ENCODE peak calls at places on chromosomes 7 and 10, in eight cellular contexts. One of them, this sample, is unnamed.

GRCh38 chr10:1172256-1172975 is 116.2 kb downstream of the WDR37 start:
- DNase-seq in left lobe of liver: no peak
- DNase-seq in naive B cell: no peak
- DNase-seq in T-helper 2 cell: no peak
- DNase-seq in COLO829: no peak
- DNase-seq in activated B cell treated with CpG ODN at 0.5 μM for 24 hours: no peak
- DNase-seq in CD8-positive, alpha-beta T cell: no peak
- DNase-seq in cardiac fibroblast: no peak
- DNase-seq in this sample: peak

GRCh38 chr7:149783386-149784250 is 10.2 kb upstream of the ZNF467 start:
- DNase-seq in left lobe of liver: no peak
- DNase-seq in naive B cell: no peak
- DNase-seq in T-helper 2 cell: no peak
- DNase-seq in COLO829: no peak
- DNase-seq in activated B cell treated with CpG ODN at 0.5 μM for 24 hours: no peak
- DNase-seq in CD8-positive, alpha-beta T cell: no peak
- DNase-seq in cardiac fibroblast: no peak
- DNase-seq in this sample: no peak

GRCh38 chr10:21524131-21524525 is 1.4 kb downstream of the SKIDA1 start:
- DNase-seq in left lobe of liver: no peak
- DNase-seq in naive B cell: no peak
- DNase-seq in T-helper 2 cell: no peak
- DNase-seq in COLO829: no peak
- DNase-seq in activated B cell treated with CpG ODN at 0.5 μM for 24 hours: no peak
- DNase-seq in CD8-positive, alpha-beta T cell: no peak
- DNase-seq in cardiac fibroblast: no peak
- DNase-seq in this sample: no peak

GRCh38 chr7:45092100-45092930 is 3.5 kb upstream of the NACAD start:
- DNase-seq in left lobe of liver: no peak
- DNase-seq in naive B cell: no peak
- DNase-seq in T-helper 2 cell: no peak
- DNase-seq in COLO829: peak
- DNase-seq in activated B cell treated with CpG ODN at 0.5 μM for 24 hours: no peak
- DNase-seq in CD8-positive, alpha-beta T cell: no peak
- DNase-seq in cardiac fibroblast: no peak
- DNase-seq in this sample: peak

GRCh38 chr7:39978252-39978934 is 28.3 kb downstream of the CDK13 start:
- DNase-seq in left lobe of liver: no peak
- DNase-seq in naive B cell: peak
- DNase-seq in T-helper 2 cell: no peak
- DNase-seq in COLO829: no peak
- DNase-seq in activated B cell treated with CpG ODN at 0.5 μM for 24 hours: no peak
- DNase-seq in CD8-positive, alpha-beta T cell: no peak
- DNase-seq in cardiac fibroblast: no peak
- DNase-seq in this sample: no peak

GRCh38 chr10:28532223-28532508 is 752 bp upstream of the WAC start:
- DNase-seq in left lobe of liver: no peak
- DNase-seq in naive B cell: no peak
- DNase-seq in T-helper 2 cell: no peak
- DNase-seq in COLO829: no peak
- DNase-seq in activated B cell treated with CpG ODN at 0.5 μM for 24 hours: no peak
- DNase-seq in CD8-positive, alpha-beta T cell: no peak
- DNase-seq in cardiac fibroblast: no peak
- DNase-seq in this sample: peak

GRCh38 chr7:2034291-2035201 is 198.2 kb downstream of the MAD1L1 start:
- DNase-seq in left lobe of liver: no peak
- DNase-seq in naive B cell: no peak
- DNase-seq in T-helper 2 cell: no peak
- DNase-seq in COLO829: no peak
- DNase-seq in activated B cell treated with CpG ODN at 0.5 μM for 24 hours: no peak
- DNase-seq in CD8-positive, alpha-beta T cell: no peak
- DNase-seq in cardiac fibroblast: no peak
- DNase-seq in this sample: no peak

GRCh38 chr10:34124522-34125035 is 690.5 kb downstream of the PARD3 start:
- DNase-seq in left lobe of liver: peak
- DNase-seq in naive B cell: no peak
- DNase-seq in T-helper 2 cell: no peak
- DNase-seq in COLO829: peak
- DNase-seq in activated B cell treated with CpG ODN at 0.5 μM for 24 hours: no peak
- DNase-seq in CD8-positive, alpha-beta T cell: no peak
- DNase-seq in cardiac fibroblast: peak
- DNase-seq in this sample: peak

GRCh38 chr10:24453404-24453830 is 244.5 kb downstream of the KIAA1217 start:
- DNase-seq in left lobe of liver: no peak
- DNase-seq in naive B cell: no peak
- DNase-seq in T-helper 2 cell: no peak
- DNase-seq in COLO829: no peak
- DNase-seq in activated B cell treated with CpG ODN at 0.5 μM for 24 hours: no peak
- DNase-seq in CD8-positive, alpha-beta T cell: no peak
- DNase-seq in cardiac fibroblast: no peak
- DNase-seq in this sample: no peak

GRCh38 chr10:3525832-3526449 is 259.1 kb downstream of the KLF6 start:
- DNase-seq in left lobe of liver: no peak
- DNase-seq in naive B cell: no peak
- DNase-seq in T-helper 2 cell: no peak
- DNase-seq in COLO829: peak
- DNase-seq in activated B cell treated with CpG ODN at 0.5 μM for 24 hours: no peak
- DNase-seq in CD8-positive, alpha-beta T cell: no peak
- DNase-seq in cardiac fibroblast: peak
- DNase-seq in this sample: peak

GRCh38 chr7:103121641-103122040 is 27.3 kb downstream of the NAPEPLD start:
- DNase-seq in left lobe of liver: no peak
- DNase-seq in naive B cell: no peak
- DNase-seq in T-helper 2 cell: no peak
- DNase-seq in COLO829: no peak
- DNase-seq in activated B cell treated with CpG ODN at 0.5 μM for 24 hours: no peak
- DNase-seq in CD8-positive, alpha-beta T cell: no peak
- DNase-seq in cardiac fibroblast: no peak
- DNase-seq in this sample: no peak

GRCh38 chr10:110629680-110630191 is 14.4 kb upstream of the RBM20 start:
- DNase-seq in left lobe of liver: no peak
- DNase-seq in naive B cell: no peak
- DNase-seq in T-helper 2 cell: no peak
- DNase-seq in COLO829: no peak
- DNase-seq in activated B cell treated with CpG ODN at 0.5 μM for 24 hours: no peak
- DNase-seq in CD8-positive, alpha-beta T cell: no peak
- DNase-seq in cardiac fibroblast: no peak
- DNase-seq in this sample: peak

GRCh38 chr7:36084485-36085091 is 68.5 kb upstream of the EEPD1 start:
- DNase-seq in left lobe of liver: peak
- DNase-seq in naive B cell: no peak
- DNase-seq in T-helper 2 cell: no peak
- DNase-seq in COLO829: no peak
- DNase-seq in activated B cell treated with CpG ODN at 0.5 μM for 24 hours: no peak
- DNase-seq in CD8-positive, alpha-beta T cell: no peak
- DNase-seq in cardiac fibroblast: peak
- DNase-seq in this sample: peak

GRCh38 chr10:24874133-24874532 is 78.3 kb downstream of the PRTFDC1 start:
- DNase-seq in left lobe of liver: no peak
- DNase-seq in naive B cell: no peak
- DNase-seq in T-helper 2 cell: no peak
- DNase-seq in COLO829: no peak
- DNase-seq in activated B cell treated with CpG ODN at 0.5 μM for 24 hours: no peak
- DNase-seq in CD8-positive, alpha-beta T cell: no peak
- DNase-seq in cardiac fibroblast: no peak
- DNase-seq in this sample: no peak

GRCh38 chr10:35388197-35388596 is 51.9 kb downstream of the CCNY start:
- DNase-seq in left lobe of liver: no peak
- DNase-seq in naive B cell: no peak
- DNase-seq in T-helper 2 cell: no peak
- DNase-seq in COLO829: no peak
- DNase-seq in activated B cell treated with CpG ODN at 0.5 μM for 24 hours: no peak
- DNase-seq in CD8-positive, alpha-beta T cell: no peak
- DNase-seq in cardiac fibroblast: no peak
- DNase-seq in this sample: no peak

GRCh38 chr10:57096044-57096443 is 735.0 kb upstream of the ZWINT start:
- DNase-seq in left lobe of liver: no peak
- DNase-seq in naive B cell: no peak
- DNase-seq in T-helper 2 cell: no peak
- DNase-seq in COLO829: no peak
- DNase-seq in activated B cell treated with CpG ODN at 0.5 μM for 24 hours: no peak
- DNase-seq in CD8-positive, alpha-beta T cell: no peak
- DNase-seq in cardiac fibroblast: no peak
- DNase-seq in this sample: no peak